ENCODE peak calls at places on chromosome 2, in five cellular contexts. N, L, P, W and K are unnamed samples.

GRCh38 chr2:108612153-108612513 is 77.9 kb downstream of the LIMS1 start:
- DNase-seq in N (no peak), L (no peak), P (no peak), W (no peak), K (peak)

GRCh38 chr2:28958689-28959088 is 22.4 kb upstream of the TOGARAM2 start:
- DNase-seq in N (peak), L (no peak), P (peak), W (peak), K (peak)

GRCh38 chr2:10935953-10936942 is 24.5 kb downstream of the KCNF1 start:
- DNase-seq in N (no peak), L (no peak), P (peak), W (peak), K (no peak)

GRCh38 chr2:35428548-35428947 is 927.0 kb upstream of the CRIM1 start:
- DNase-seq in N (peak), L (no peak), P (no peak), W (peak), K (no peak)

GRCh38 chr2:126769118-126769517 is 113.2 kb downstream of the GYPC start:
- DNase-seq in N (no peak), L (peak), P (no peak), W (no peak), K (no peak)

GRCh38 chr2:30040147-30040546 is 106.7 kb upstream of the YPEL5 start:
- DNase-seq in N (no peak), L (no peak), P (no peak), W (no peak), K (no peak)

GRCh38 chr2:176145085-176145969 is 6.0 kb upstream of the HOXD4 start:
- DNase-seq in N (no peak), L (no peak), P (no peak), W (no peak), K (no peak)

GRCh38 chr2:241122376-241123002 is 20.4 kb upstream of the MTERF4 start:
- DNase-seq in N (no peak), L (peak), P (no peak), W (no peak), K (no peak)

GRCh38 chr2:27901219-27901618 is 10.7 kb downstream of the BABAM2 start:
- DNase-seq in N (no peak), L (no peak), P (no peak), W (no peak), K (no peak)

GRCh38 chr2:18299423-18300212 is 260.8 kb downstream of the RDH14 start:
- DNase-seq in N (no peak), L (no peak), P (peak), W (peak), K (no peak)

GRCh38 chr2:95016616-95017307 is 8.7 kb upstream of the MAL start:
- DNase-seq in N (no peak), L (no peak), P (no peak), W (no peak), K (no peak)

GRCh38 chr2:178105566-178105965 is 6.7 kb upstream of the RBM45 start:
- DNase-seq in N (peak), L (no peak), P (no peak), W (no peak), K (no peak)

GRCh38 chr2:11344956-11345671 is 678 bp upstream of the ROCK2 start:
- DNase-seq in N (peak), L (no peak), P (peak), W (peak), K (peak)

GRCh38 chr2:115910270-115910669 is 1467.8 kb downstream of the DPP10 start:
- DNase-seq in N (no peak), L (no peak), P (no peak), W (peak), K (no peak)

GRCh38 chr2:213064099-213064498 is 87.3 kb downstream of the IKZF2 start:
- DNase-seq in N (no peak), L (no peak), P (no peak), W (no peak), K (no peak)

GRCh38 chr2:130844161-130844560 is 7.4 kb downstream of the ARHGEF4 start:
- DNase-seq in N (no peak), L (no peak), P (no peak), W (no peak), K (no peak)

GRCh38 chr2:86807121-86807461 is 16.4 kb upstream of the CD8A start:
- DNase-seq in N (no peak), L (no peak), P (no peak), W (no peak), K (no peak)

GRCh38 chr2:240851078-240851861 is 17.4 kb upstream of the AGXT start:
- DNase-seq in N (peak), L (no peak), P (peak), W (peak), K (peak)

GRCh38 chr2:171293661-171294060 is 133.0 kb upstream of the TLK1 start:
- DNase-seq in N (no peak), L (no peak), P (no peak), W (no peak), K (no peak)

GRCh38 chr2:47172156-47172921 is 17.2 kb upstream of the STPG4 start:
- DNase-seq in N (peak), L (no peak), P (no peak), W (peak), K (no peak)

GRCh38 chr2:74571058-74571457 is 16.5 kb downstream of the DOK1 start:
- DNase-seq in N (no peak), L (no peak), P (no peak), W (no peak), K (no peak)

GRCh38 chr2:36693825-36694224 is 2.7 kb upstream of the VIT start:
- DNase-seq in N (no peak), L (no peak), P (no peak), W (no peak), K (no peak)

GRCh38 chr2:174195253-174195652 is 53.1 kb downstream of the OLA1 start:
- DNase-seq in N (no peak), L (no peak), P (no peak), W (no peak), K (no peak)

GRCh38 chr2:241569831-241570281 is 11.3 kb downstream of the BOK start:
- DNase-seq in N (no peak), L (no peak), P (no peak), W (no peak), K (no peak)

GRCh38 chr2:105653313-105653712 is 91.4 kb upstream of the NCK2 start:
- DNase-seq in N (no peak), L (no peak), P (no peak), W (no peak), K (no peak)

GRCh38 chr2:28960401-28960800 is 20.7 kb upstream of the TOGARAM2 start:
- DNase-seq in N (no peak), L (no peak), P (no peak), W (no peak), K (no peak)

GRCh38 chr2:161208527-161209139 is 48.4 kb downstream of the TANK start:
- DNase-seq in N (no peak), L (no peak), P (peak), W (peak), K (no peak)

GRCh38 chr2:65485839-65486238 is 53.4 kb upstream of the SPRED2 start:
- DNase-seq in N (no peak), L (no peak), P (no peak), W (no peak), K (no peak)

GRCh38 chr2:137118140-137118539 is 352.8 kb downstream of the THSD7B start:
- DNase-seq in N (no peak), L (no peak), P (no peak), W (no peak), K (no peak)

GRCh38 chr2:209391776-209392401 is 32.0 kb upstream of the MAP2 start:
- DNase-seq in N (no peak), L (no peak), P (peak), W (peak), K (no peak)

GRCh38 chr2:216320852-216321251 is 51.4 kb downstream of the MARCHF4 start:
- DNase-seq in N (no peak), L (no peak), P (no peak), W (no peak), K (no peak)